ENCODE peak calls at places on chromosome 2, in ten cellular contexts. One of them, this sample, is unnamed. For H3K36me3 and H3K9me3, the result is how much of the 10 kb centered on the place peaks cover.

GRCh38 chr2:107324166-107324565 is 438.2 kb upstream of the ST6GAL2 start:
- DNase-seq in stomach: no peak
- DNase-seq in H1: no peak
- DNase-seq in endothelial cell of umbilical vein: no peak
- DNase-seq in SK-N-MC: no peak
- DNase-seq in breast epithelium: no peak
- DNase-seq in HCT116: no peak
- DNase-seq in SK-N-SH: peak
- DNase-seq in vagina: no peak
- DNase-seq in sigmoid colon: no peak
- DNase-seq in this sample: no peak

GRCh38 chr2:120227111-120227991 is 4.2 kb upstream of the TMEM185B start:
- DNase-seq in SK-N-MC: no peak
- DNase-seq in SK-N-SH: no peak
- DNase-seq in vagina: no peak
- DNase-seq in breast epithelium: no peak
- DNase-seq in sigmoid colon: peak
- DNase-seq in H1: no peak
- DNase-seq in stomach: no peak
- DNase-seq in HCT116: no peak
- DNase-seq in endothelial cell of umbilical vein: no peak
- DNase-seq in this sample: peak

GRCh38 chr2:121273116-121273515 is 11.9 kb downstream of the TFCP2L1 start:
- DNase-seq in breast epithelium: no peak
- DNase-seq in stomach: no peak
- DNase-seq in vagina: no peak
- DNase-seq in H1: no peak
- DNase-seq in endothelial cell of umbilical vein: no peak
- DNase-seq in sigmoid colon: peak
- DNase-seq in SK-N-SH: no peak
- DNase-seq in HCT116: no peak
- DNase-seq in SK-N-MC: no peak
- DNase-seq in this sample: peak

GRCh38 chr2:217656366-217656765 is 346.4 kb downstream of the TNS1 start:
- DNase-seq in SK-N-SH: no peak
- DNase-seq in vagina: no peak
- DNase-seq in SK-N-MC: no peak
- DNase-seq in H1: no peak
- DNase-seq in sigmoid colon: no peak
- DNase-seq in endothelial cell of umbilical vein: no peak
- DNase-seq in breast epithelium: no peak
- DNase-seq in stomach: no peak
- DNase-seq in HCT116: no peak
- DNase-seq in this sample: no peak

GRCh38 chr2:147082850-147083522 is 761.8 kb upstream of the ACVR2A start:
- DNase-seq in endothelial cell of umbilical vein: peak
- DNase-seq in SK-N-SH: peak
- DNase-seq in sigmoid colon: no peak
- DNase-seq in vagina: no peak
- DNase-seq in breast epithelium: peak
- DNase-seq in SK-N-MC: peak
- DNase-seq in H1: peak
- DNase-seq in HCT116: peak
- DNase-seq in stomach: peak
- DNase-seq in this sample: peak

GRCh38 chr2:95040470-95040869 is 15.0 kb downstream of the MAL start:
- DNase-seq in vagina: no peak
- DNase-seq in sigmoid colon: peak
- DNase-seq in HCT116: no peak
- DNase-seq in SK-N-MC: no peak
- DNase-seq in stomach: no peak
- DNase-seq in H1: no peak
- DNase-seq in SK-N-SH: no peak
- DNase-seq in endothelial cell of umbilical vein: no peak
- DNase-seq in breast epithelium: no peak
- DNase-seq in this sample: no peak

GRCh38 chr2:101493074-101493473 is 18.2 kb upstream of the RFX8 start:
- DNase-seq in HCT116: no peak
- DNase-seq in SK-N-MC: no peak
- DNase-seq in endothelial cell of umbilical vein: no peak
- DNase-seq in vagina: no peak
- DNase-seq in SK-N-SH: no peak
- DNase-seq in sigmoid colon: no peak
- DNase-seq in breast epithelium: no peak
- DNase-seq in stomach: no peak
- DNase-seq in H1: no peak
- DNase-seq in this sample: no peak

GRCh38 chr2:65429799-65430514 is 2.4 kb downstream of the SPRED2 start:
- DNase-seq in SK-N-MC: no peak
- DNase-seq in stomach: peak
- DNase-seq in sigmoid colon: no peak
- DNase-seq in HCT116: no peak
- DNase-seq in SK-N-SH: no peak
- DNase-seq in vagina: no peak
- DNase-seq in H1: no peak
- DNase-seq in endothelial cell of umbilical vein: no peak
- DNase-seq in breast epithelium: no peak
- DNase-seq in this sample: peak

DNA sequence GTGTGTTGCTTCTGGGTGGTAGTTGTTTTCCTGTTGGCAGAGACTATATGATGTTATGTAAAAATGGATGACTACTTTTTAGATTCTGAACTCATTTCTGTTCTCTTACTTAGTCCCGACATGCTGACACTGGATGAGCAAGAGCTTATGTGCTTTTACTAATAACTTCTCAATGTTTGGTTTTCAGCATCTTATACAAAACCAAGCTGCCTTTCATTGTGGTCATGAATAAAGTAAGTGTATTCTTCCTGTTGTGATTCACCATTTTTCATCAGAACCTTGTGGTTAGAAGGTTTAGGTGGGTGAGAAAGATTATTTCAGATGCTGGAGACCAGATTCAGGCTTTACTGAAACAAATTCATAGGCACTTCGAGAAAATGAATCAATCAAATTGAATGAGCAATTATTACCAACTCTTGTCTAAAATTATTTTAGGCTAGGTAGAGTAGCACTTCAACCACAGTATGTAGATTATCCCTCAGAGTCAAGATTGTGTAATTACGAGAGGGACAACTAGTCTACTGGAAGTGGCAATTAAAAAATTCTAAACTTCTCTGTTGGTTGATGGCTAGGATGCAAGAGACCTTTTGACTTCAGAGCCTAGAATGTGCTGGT is 9.3 kb downstream of the GPN1 start:
- DNase-seq in endothelial cell of umbilical vein: no peak
- DNase-seq in sigmoid colon: no peak
- DNase-seq in vagina: no peak
- DNase-seq in breast epithelium: no peak
- DNase-seq in stomach: no peak
- DNase-seq in SK-N-SH: no peak
- DNase-seq in HCT116: no peak
- DNase-seq in SK-N-MC: no peak
- DNase-seq in H1: no peak
- DNase-seq in this sample: no peak
- TF ChIP-seq POLR2AphosphoS5 in endothelial cell of umbilical vein: no peak
- TF ChIP-seq POLR2AphosphoS5 in sigmoid colon: no peak
- TF ChIP-seq POLR2AphosphoS5 in vagina: no peak
- TF ChIP-seq POLR2AphosphoS5 in breast epithelium: no peak
- TF ChIP-seq POLR2AphosphoS5 in stomach: no peak
- TF ChIP-seq POLR2AphosphoS5 in SK-N-SH: no peak
- TF ChIP-seq POLR2AphosphoS5 in HCT116: no peak
- TF ChIP-seq POLR2AphosphoS5 in SK-N-MC: no peak
- TF ChIP-seq POLR2AphosphoS5 in H1: no peak
- TF ChIP-seq POLR2AphosphoS5 in this sample: no peak

DNA sequence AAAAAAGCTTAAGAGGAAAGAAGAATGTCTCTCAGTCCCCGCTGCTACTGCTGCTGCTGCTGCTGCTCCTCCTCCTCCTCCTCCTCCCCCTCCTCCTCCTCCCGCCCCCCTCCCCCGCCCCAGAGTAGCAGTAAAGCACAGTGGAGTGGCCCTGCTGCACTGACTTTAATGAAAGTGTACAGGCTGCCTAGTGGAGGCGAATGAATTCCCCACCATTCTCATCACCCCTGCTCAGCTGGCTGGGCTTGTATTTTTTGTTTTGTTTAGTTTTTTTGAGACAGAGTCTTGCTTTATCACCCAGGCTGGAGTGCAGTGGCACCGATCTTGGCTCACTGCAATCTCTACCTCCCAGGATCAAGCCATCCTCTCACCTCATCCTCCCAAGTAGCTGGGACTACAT is 34.3 kb downstream of the GORASP2 start:
- DNase-seq in vagina: no peak
- DNase-seq in SK-N-SH: no peak
- DNase-seq in H1: no peak
- DNase-seq in HCT116: no peak
- DNase-seq in endothelial cell of umbilical vein: no peak
- DNase-seq in SK-N-MC: no peak
- DNase-seq in sigmoid colon: no peak
- DNase-seq in breast epithelium: no peak
- DNase-seq in stomach: no peak
- DNase-seq in this sample: no peak
- H3K36me3 ChIP-seq in vagina: under half
- H3K36me3 ChIP-seq in SK-N-SH: half or more
- H3K36me3 ChIP-seq in H1: under half
- H3K36me3 ChIP-seq in HCT116: under half
- H3K36me3 ChIP-seq in endothelial cell of umbilical vein: under half
- H3K36me3 ChIP-seq in SK-N-MC: half or more
- H3K36me3 ChIP-seq in sigmoid colon: under half
- H3K36me3 ChIP-seq in breast epithelium: under half
- H3K36me3 ChIP-seq in stomach: half or more
- H3K36me3 ChIP-seq in this sample: under half

GRCh38 chr2:29769847-29770246 is 151.5 kb downstream of the ALK start:
- DNase-seq in SK-N-SH: no peak
- DNase-seq in breast epithelium: no peak
- DNase-seq in SK-N-MC: no peak
- DNase-seq in HCT116: no peak
- DNase-seq in sigmoid colon: no peak
- DNase-seq in endothelial cell of umbilical vein: no peak
- DNase-seq in H1: no peak
- DNase-seq in stomach: no peak
- DNase-seq in vagina: no peak
- DNase-seq in this sample: no peak

GRCh38 chr2:29770846-29771245 is 150.5 kb downstream of the ALK start:
- DNase-seq in H1: no peak
- DNase-seq in breast epithelium: no peak
- DNase-seq in sigmoid colon: no peak
- DNase-seq in vagina: no peak
- DNase-seq in SK-N-SH: no peak
- DNase-seq in SK-N-MC: no peak
- DNase-seq in endothelial cell of umbilical vein: no peak
- DNase-seq in HCT116: no peak
- DNase-seq in stomach: no peak
- DNase-seq in this sample: no peak

GRCh38 chr2:29765711-29766110 is 155.7 kb downstream of the ALK start:
- DNase-seq in H1: no peak
- DNase-seq in breast epithelium: no peak
- DNase-seq in SK-N-SH: no peak
- DNase-seq in SK-N-MC: no peak
- DNase-seq in sigmoid colon: no peak
- DNase-seq in vagina: no peak
- DNase-seq in stomach: no peak
- DNase-seq in endothelial cell of umbilical vein: no peak
- DNase-seq in HCT116: no peak
- DNase-seq in this sample: no peak

GRCh38 chr2:29766191-29766590 is 155.2 kb downstream of the ALK start:
- DNase-seq in SK-N-MC: no peak
- DNase-seq in SK-N-SH: no peak
- DNase-seq in vagina: no peak
- DNase-seq in breast epithelium: no peak
- DNase-seq in stomach: no peak
- DNase-seq in HCT116: no peak
- DNase-seq in endothelial cell of umbilical vein: no peak
- DNase-seq in sigmoid colon: no peak
- DNase-seq in H1: no peak
- DNase-seq in this sample: no peak

DNA sequence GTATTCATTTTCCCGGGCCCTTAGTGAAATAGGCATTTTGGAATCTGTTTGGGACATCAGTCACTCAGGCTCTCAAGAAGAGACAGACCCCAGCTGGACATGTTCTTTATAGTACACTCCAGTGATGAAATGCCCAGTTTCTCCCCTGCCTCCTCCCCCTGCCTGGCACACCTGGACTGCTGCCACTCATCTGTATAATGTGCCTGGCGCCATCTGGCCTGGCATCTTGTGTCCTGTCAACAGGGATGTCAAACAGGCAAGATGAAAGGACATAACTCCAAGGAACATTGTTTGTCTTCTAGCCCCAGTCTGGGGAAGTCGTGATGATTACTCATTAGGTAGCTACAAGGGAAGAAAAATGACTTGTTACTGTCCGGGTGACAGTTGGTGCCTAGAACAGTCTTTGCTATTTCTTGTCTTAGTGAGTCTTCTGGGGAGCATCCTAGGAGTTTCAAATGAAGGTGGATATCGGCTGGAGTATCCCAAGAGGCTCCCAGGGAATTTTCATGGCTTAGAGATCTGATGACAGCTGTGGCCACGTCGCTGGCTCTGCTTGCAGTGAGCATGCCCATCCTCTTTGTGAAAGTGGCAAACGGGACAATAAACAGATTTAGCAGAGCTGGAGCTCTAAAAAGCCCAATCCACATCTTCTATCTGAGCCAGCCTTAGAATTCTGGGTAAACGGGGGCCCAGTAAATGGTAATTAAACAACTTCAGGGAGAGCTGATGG is 153.6 kb downstream of the ALK start:
- DNase-seq in breast epithelium: no peak
- DNase-seq in endothelial cell of umbilical vein: no peak
- DNase-seq in H1: no peak
- DNase-seq in HCT116: no peak
- DNase-seq in stomach: no peak
- DNase-seq in vagina: no peak
- DNase-seq in sigmoid colon: no peak
- DNase-seq in SK-N-MC: no peak
- DNase-seq in SK-N-SH: no peak
- DNase-seq in this sample: no peak
- H3K9me3 ChIP-seq in breast epithelium: under half
- H3K9me3 ChIP-seq in endothelial cell of umbilical vein: under half
- H3K9me3 ChIP-seq in H1: under half
- H3K9me3 ChIP-seq in HCT116: under half
- H3K9me3 ChIP-seq in stomach: under half
- H3K9me3 ChIP-seq in vagina: under half
- H3K9me3 ChIP-seq in sigmoid colon: under half
- H3K9me3 ChIP-seq in SK-N-MC: under half
- H3K9me3 ChIP-seq in SK-N-SH: under half
- H3K9me3 ChIP-seq in this sample: under half

GRCh38 chr2:10043906-10044601 is 704 bp downstream of the KLF11 start:
- DNase-seq in stomach: peak
- DNase-seq in H1: no peak
- DNase-seq in vagina: peak
- DNase-seq in SK-N-SH: peak
- DNase-seq in HCT116: peak
- DNase-seq in breast epithelium: peak
- DNase-seq in sigmoid colon: peak
- DNase-seq in SK-N-MC: peak
- DNase-seq in endothelial cell of umbilical vein: peak
- DNase-seq in this sample: peak

GRCh38 chr2:10043256-10043905 is at the start of gene KLF11:
- DNase-seq in sigmoid colon: peak
- DNase-seq in vagina: no peak
- DNase-seq in SK-N-MC: no peak
- DNase-seq in SK-N-SH: peak
- DNase-seq in stomach: peak
- DNase-seq in HCT116: peak
- DNase-seq in endothelial cell of umbilical vein: peak
- DNase-seq in breast epithelium: peak
- DNase-seq in H1: no peak
- DNase-seq in this sample: peak

GRCh38 chr2:10041711-10042110 is 1.6 kb upstream of the KLF11 start:
- DNase-seq in breast epithelium: no peak
- DNase-seq in sigmoid colon: peak
- DNase-seq in endothelial cell of umbilical vein: no peak
- DNase-seq in SK-N-MC: no peak
- DNase-seq in H1: no peak
- DNase-seq in stomach: no peak
- DNase-seq in vagina: no peak
- DNase-seq in HCT116: no peak
- DNase-seq in SK-N-SH: no peak
- DNase-seq in this sample: no peak

GRCh38 chr2:10039658-10040410 is 3.5 kb upstream of the KLF11 start:
- DNase-seq in endothelial cell of umbilical vein: no peak
- DNase-seq in sigmoid colon: peak
- DNase-seq in breast epithelium: peak
- DNase-seq in HCT116: no peak
- DNase-seq in vagina: no peak
- DNase-seq in stomach: peak
- DNase-seq in SK-N-SH: peak
- DNase-seq in SK-N-MC: no peak
- DNase-seq in H1: no peak
- DNase-seq in this sample: peak

GRCh38 chr2:10042301-10043161 is 819 bp upstream of the KLF11 start:
- DNase-seq in sigmoid colon: peak
- DNase-seq in breast epithelium: no peak
- DNase-seq in H1: no peak
- DNase-seq in stomach: peak
- DNase-seq in SK-N-SH: no peak
- DNase-seq in SK-N-MC: no peak
- DNase-seq in vagina: no peak
- DNase-seq in endothelial cell of umbilical vein: peak
- DNase-seq in HCT116: no peak
- DNase-seq in this sample: peak
- TF ChIP-seq POLR2AphosphoS5 in sigmoid colon: peak
- TF ChIP-seq POLR2AphosphoS5 in breast epithelium: peak
- TF ChIP-seq POLR2AphosphoS5 in H1: no peak
- TF ChIP-seq POLR2AphosphoS5 in stomach: peak
- TF ChIP-seq POLR2AphosphoS5 in SK-N-SH: no peak
- TF ChIP-seq POLR2AphosphoS5 in SK-N-MC: no peak
- TF ChIP-seq POLR2AphosphoS5 in vagina: peak
- TF ChIP-seq POLR2AphosphoS5 in endothelial cell of umbilical vein: no peak
- TF ChIP-seq POLR2AphosphoS5 in HCT116: no peak
- TF ChIP-seq POLR2AphosphoS5 in this sample: peak

This sample was measured in transverse colon.